ENCODE peak calls at places on chromosomes 3 and 15, in five cellular contexts. W is H9, P is mesenchymal stem cell, Z is H1, O is trophoblast cell. L is an unnamed sample.

GRCh38 chr3:159625594-159625993 is 363.0 kb upstream of the IL12A start:
- DNase-seq in W (no peak), P (no peak), Z (no peak), O (no peak), L (no peak)

GRCh38 chr3:37626722-37627565 is 234.7 kb upstream of the CTDSPL start:
- DNase-seq in W (no peak), P (no peak), Z (no peak), O (no peak), L (no peak)

GRCh38 chr3:5002174-5002870 is 23.1 kb downstream of the BHLHE40 start:
- DNase-seq in W (no peak), P (peak), Z (no peak), O (peak), L (no peak)

GRCh38 chr3:101091489-101091888 is 98.3 kb upstream of the ABI3BP start:
- DNase-seq in W (peak), P (no peak), Z (no peak), O (no peak), L (no peak)

GRCh38 chr3:17747184-17747889 is 4.9 kb upstream of the TBC1D5 start:
- DNase-seq in W (no peak), P (no peak), Z (no peak), O (peak), L (no peak)

GRCh38 chr3:53164911-53165310 is 3.9 kb downstream of the PRKCD start:
- DNase-seq in W (peak), P (no peak), Z (no peak), O (no peak), L (no peak)

GRCh38 chr3:175356899-175357324 is 497.8 kb downstream of the NAALADL2 start:
- DNase-seq in W (no peak), P (peak), Z (no peak), O (no peak), L (no peak)

GRCh38 chr3:32816439-32817194 is 1.2 kb upstream of the TRIM71 start:
- DNase-seq in W (peak), P (peak), Z (peak), O (peak), L (peak)

GRCh38 chr3:51937611-51938450 is 3.9 kb downstream of the RRP9 start:
- DNase-seq in W (no peak), P (no peak), Z (no peak), O (no peak), L (no peak)

GRCh38 chr15:33722005-33722672 is 246.2 kb upstream of the CHRM5 start:
- DNase-seq in W (no peak), P (peak), Z (no peak), O (peak), L (no peak)

GRCh38 chr15:73287019-73287418 is 81.7 kb downstream of the HCN4 start:
- DNase-seq in W (no peak), P (no peak), Z (no peak), O (peak), L (no peak)

GRCh38 chr15:31251165-31251564 is 75.5 kb upstream of the KLF13 start:
- DNase-seq in W (no peak), P (no peak), Z (no peak), O (no peak), L (no peak)

GRCh38 chr3:138323971-138324370 is 5.7 kb downstream of the NME9 start:
- DNase-seq in W (no peak), P (no peak), Z (no peak), O (no peak), L (no peak)

GRCh38 chr3:139037478-139037877 is 7.2 kb downstream of the PRR23C start:
- DNase-seq in W (no peak), P (no peak), Z (no peak), O (no peak), L (no peak)

GRCh38 chr15:43132830-43133428 is 457 bp upstream of the TMEM62 start:
- DNase-seq in W (no peak), P (no peak), Z (no peak), O (peak), L (no peak)

GRCh38 chr3:132228923-132229322 is 88.3 kb upstream of the ACP3 start:
- DNase-seq in W (no peak), P (peak), Z (no peak), O (no peak), L (no peak)

GRCh38 chr3:111331912-111332311 is 210.1 kb upstream of the CD96 start:
- DNase-seq in W (no peak), P (no peak), Z (no peak), O (peak), L (no peak)

GRCh38 chr3:117665311-117665710 is 955.7 kb downstream of the TUSC7 start:
- DNase-seq in W (no peak), P (no peak), Z (no peak), O (no peak), L (no peak)

GRCh38 chr15:31102049-31102321 is 460 bp upstream of the TRPM1 start:
- DNase-seq in W (no peak), P (no peak), Z (no peak), O (no peak), L (peak)

GRCh38 chr3:130770637-130771036 is 24.0 kb upstream of the PIK3R4 start:
- DNase-seq in W (no peak), P (no peak), Z (no peak), O (no peak), L (no peak)

GRCh38 chr3:166829896-166830295 is 550.2 kb downstream of the ZBBX start:
- DNase-seq in W (no peak), P (no peak), Z (no peak), O (no peak), L (no peak)

GRCh38 chr15:27764339-27764738 is 334.8 kb downstream of the OCA2 start:
- DNase-seq in W (no peak), P (no peak), Z (no peak), O (no peak), L (no peak)

GRCh38 chr3:75001330-75001729 is 386.9 kb upstream of the CNTN3 start:
- DNase-seq in W (no peak), P (no peak), Z (no peak), O (peak), L (no peak)

GRCh38 chr3:16866447-16867025 is 18.2 kb upstream of the PLCL2 start:
- DNase-seq in W (no peak), P (peak), Z (no peak), O (no peak), L (no peak)

GRCh38 chr3:157574580-157574979 is 71.4 kb upstream of the VEPH1 start:
- DNase-seq in W (no peak), P (no peak), Z (no peak), O (peak), L (no peak)

GRCh38 chr15:67004142-67004541 is 61.3 kb upstream of the SMAD3 start:
- DNase-seq in W (no peak), P (no peak), Z (no peak), O (no peak), L (no peak)

GRCh38 chr3:136740351-136740957 is 11.7 kb downstream of the STAG1 start:
- DNase-seq in W (no peak), P (no peak), Z (no peak), O (no peak), L (no peak)

GRCh38 chr3:142022381-142022780 is 127.0 kb downstream of the TFDP2 start:
- DNase-seq in W (no peak), P (peak), Z (no peak), O (peak), L (no peak)

GRCh38 chr3:24387000-24387399 is 107.7 kb downstream of the THRB start:
- DNase-seq in W (no peak), P (no peak), Z (no peak), O (peak), L (no peak)

GRCh38 chr3:114624047-114624445 is 330.2 kb downstream of the TIGIT start:
- DNase-seq in W (no peak), P (peak), Z (no peak), O (no peak), L (no peak)

GRCh38 chr3:174960898-174961297 is 101.8 kb downstream of the NAALADL2 start:
- DNase-seq in W (no peak), P (no peak), Z (no peak), O (no peak), L (no peak)

GRCh38 chr3:101824691-101825090 is 24.6 kb upstream of the NFKBIZ start:
- DNase-seq in W (no peak), P (no peak), Z (no peak), O (no peak), L (no peak)

DNA sequence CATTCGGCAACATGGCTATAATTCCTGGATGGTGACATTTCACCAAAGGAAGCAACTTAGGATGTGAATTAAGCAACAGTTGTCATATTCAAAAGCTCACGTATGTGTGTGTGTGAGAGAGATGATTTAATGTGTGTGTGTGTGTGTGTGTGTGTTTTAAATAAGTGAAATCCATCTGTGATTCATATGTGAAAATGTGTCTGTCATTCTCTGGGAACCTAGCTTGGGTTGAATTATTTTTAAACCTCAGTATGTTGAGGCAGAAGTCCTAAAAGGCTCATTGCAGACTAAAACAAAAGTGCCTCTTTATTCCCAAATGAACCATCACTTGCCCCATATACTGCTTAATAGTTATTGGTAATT is 8.0 kb upstream of the CX3CR1 start:
- DNase-seq in W (no peak), P (no peak), Z (no peak), O (no peak), L (no peak)
- H2BK12ac ChIP-seq in W (no peak), P (no peak), Z (no peak), O (no peak), L (no peak)

DNA sequence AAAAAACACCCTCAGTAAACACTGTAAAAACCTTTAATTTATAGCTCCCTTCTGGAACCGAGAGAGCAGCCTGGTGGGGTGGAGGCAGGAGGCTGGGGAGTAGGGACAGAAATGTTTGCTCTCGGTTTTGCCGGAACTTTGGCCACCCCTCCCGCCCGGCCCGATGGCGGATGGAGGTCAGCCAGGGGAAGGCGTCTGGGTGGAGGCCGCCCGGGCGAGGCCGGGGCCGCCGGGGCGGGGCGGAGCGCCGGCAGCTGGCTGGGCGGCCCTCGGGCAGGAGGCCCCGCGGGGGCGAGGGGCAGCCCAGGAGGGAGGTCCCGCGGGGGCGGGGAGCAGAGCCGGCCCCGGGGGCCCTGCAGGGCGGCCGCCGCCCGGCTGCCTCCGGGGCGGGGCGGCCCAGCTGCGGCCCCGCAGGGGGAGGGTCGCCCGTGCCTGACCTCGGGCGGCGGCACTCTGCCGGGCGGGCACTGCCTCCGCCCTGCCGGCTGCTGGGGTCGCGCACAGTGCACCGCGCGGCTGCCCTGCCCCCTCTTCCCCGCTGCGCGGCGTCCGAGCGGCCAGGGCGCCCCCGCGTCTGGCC is 829 bp upstream of the SKIL start:
- DNase-seq in W (peak), P (peak), Z (peak), O (peak), L (peak)
- H2BK12ac ChIP-seq in W (no peak), P (peak), Z (peak), O (no peak), L (no peak)

DNA sequence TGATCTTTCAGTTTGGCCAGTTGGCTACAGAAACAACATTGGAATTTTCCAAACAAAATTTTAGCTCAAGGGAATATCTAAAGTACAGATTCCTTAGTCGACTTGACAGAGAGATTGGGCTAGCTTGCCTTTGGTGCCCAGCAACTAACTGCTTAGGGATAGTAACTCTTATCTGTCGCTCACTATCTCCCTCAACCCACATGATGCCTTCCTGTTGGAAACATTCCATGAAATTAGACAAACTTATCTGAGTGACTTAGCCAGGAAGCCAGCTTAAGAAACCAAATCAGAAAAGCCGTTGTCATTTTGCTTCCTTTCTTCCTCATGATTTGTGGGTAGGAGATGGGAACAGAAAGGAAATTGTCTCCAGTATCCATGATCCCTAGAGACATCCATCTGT is 791.2 kb downstream of the AGBL1 start:
- DNase-seq in W (no peak), P (no peak), Z (no peak), O (peak), L (no peak)
- H2BK12ac ChIP-seq in W (no peak), P (no peak), Z (no peak), O (no peak), L (no peak)

GRCh38 chr3:149336925-149337324 is 3.5 kb upstream of the TM4SF18 start:
- DNase-seq in W (no peak), P (no peak), Z (no peak), O (no peak), L (no peak)
- H2BK12ac ChIP-seq in W (no peak), P (no peak), Z (no peak), O (no peak), L (no peak)

DNA sequence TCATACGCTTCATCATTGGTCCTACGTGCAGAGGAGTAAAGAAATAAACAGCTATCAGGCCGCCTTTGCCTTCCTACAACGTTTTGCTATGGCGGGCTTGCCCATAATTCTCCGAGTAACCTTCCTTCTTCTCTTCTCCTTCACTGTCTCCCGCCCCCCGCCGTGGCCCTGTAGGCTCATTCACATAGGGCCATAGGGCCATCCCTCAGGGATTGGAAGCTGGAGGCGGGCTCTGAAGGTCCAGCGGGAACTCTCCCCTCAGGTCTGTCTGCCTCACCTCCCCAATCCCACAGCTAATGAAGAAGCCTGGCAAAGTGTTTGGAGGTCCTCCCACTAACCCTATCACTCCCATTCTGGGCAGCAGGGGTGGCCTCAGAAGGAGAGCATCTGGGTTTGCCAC is 43.6 kb downstream of the SEMA5B start:
- DNase-seq in W (peak), P (no peak), Z (no peak), O (no peak), L (no peak)
- H2BK12ac ChIP-seq in W (no peak), P (no peak), Z (peak), O (no peak), L (no peak)

GRCh38 chr3:145798005-145798404 is 363.0 kb downstream of the PLOD2 start:
- DNase-seq in W (no peak), P (no peak), Z (no peak), O (no peak), L (no peak)
- H2BK12ac ChIP-seq in W (no peak), P (no peak), Z (no peak), O (no peak), L (no peak)